ENCODE peak calls at places on chromosome 6, in five cellular contexts. P, C, G, Y and U are unnamed samples.

GRCh38 chr6:54515713-54516112 is 207.5 kb downstream of the TINAG start:
- DNase-seq in P (no peak), C (no peak), G (no peak), Y (no peak), U (no peak)

GRCh38 chr6:37576336-37576737 is 76.6 kb upstream of the CCDC167 start:
- DNase-seq in P (no peak), C (no peak), G (no peak), Y (no peak), U (no peak)

GRCh38 chr6:158011478-158011920 is 29.8 kb downstream of the SYNJ2 start:
- DNase-seq in P (no peak), C (no peak), G (no peak), Y (no peak), U (no peak)

GRCh38 chr6:132490478-132491204 is 22.3 kb downstream of the STX7 start:
- DNase-seq in P (no peak), C (no peak), G (no peak), Y (no peak), U (no peak)

GRCh38 chr6:29502181-29502580 is 14.4 kb upstream of the MAS1L start:
- DNase-seq in P (no peak), C (no peak), G (no peak), Y (no peak), U (no peak)

GRCh38 chr6:131167773-131168172 is 32.5 kb downstream of the AKAP7 start:
- DNase-seq in P (no peak), C (no peak), G (no peak), Y (no peak), U (no peak)

GRCh38 chr6:166351715-166352285 is 9.5 kb upstream of the SFT2D1 start:
- DNase-seq in P (peak; percentile 41), C (peak; percentile 53), G (no peak), Y (no peak), U (no peak)

GRCh38 chr6:56314683-56315523 is 67.5 kb upstream of the COL21A1 start:
- DNase-seq in P (peak; percentile 58), C (peak; percentile 50), G (no peak), Y (no peak), U (no peak)

GRCh38 chr6:15663057-15663638 is 320 bp upstream of the DTNBP1 start:
- DNase-seq in P (no peak), C (no peak), G (no peak), Y (no peak), U (no peak)

GRCh38 chr6:154127638-154128037 is 88.6 kb downstream of the OPRM1 start:
- DNase-seq in P (peak; percentile 65), C (no peak), G (no peak), Y (no peak), U (no peak)

GRCh38 chr6:134676307-134677281 is 273.3 kb downstream of the ALDH8A1 start:
- DNase-seq in P (no peak), C (peak; percentile 59), G (no peak), Y (no peak), U (no peak)

GRCh38 chr6:13253272-13253671 is 75.1 kb downstream of the TBC1D7 start:
- DNase-seq in P (no peak), C (no peak), G (no peak), Y (no peak), U (no peak)

GRCh38 chr6:24775520-24776058 is 852 bp downstream of the GMNN start:
- DNase-seq in P (peak; percentile 20), C (peak; percentile 32), G (no peak), Y (no peak), U (no peak)

GRCh38 chr6:53440331-53440730 is 91.6 kb upstream of the ELOVL5 start:
- DNase-seq in P (no peak), C (no peak), G (no peak), Y (no peak), U (no peak)

GRCh38 chr6:1856381-1856780 is 246.7 kb downstream of the FOXC1 start:
- DNase-seq in P (no peak), C (peak; percentile 58), G (no peak), Y (no peak), U (no peak)

GRCh38 chr6:79559706-79560105 is 22.5 kb upstream of the LCA5 start:
- DNase-seq in P (no peak), C (no peak), G (no peak), Y (no peak), U (no peak)

GRCh38 chr6:143772662-143773061 is 70.5 kb upstream of the LTV1 start:
- DNase-seq in P (no peak), C (no peak), G (no peak), Y (no peak), U (no peak)

DNA sequence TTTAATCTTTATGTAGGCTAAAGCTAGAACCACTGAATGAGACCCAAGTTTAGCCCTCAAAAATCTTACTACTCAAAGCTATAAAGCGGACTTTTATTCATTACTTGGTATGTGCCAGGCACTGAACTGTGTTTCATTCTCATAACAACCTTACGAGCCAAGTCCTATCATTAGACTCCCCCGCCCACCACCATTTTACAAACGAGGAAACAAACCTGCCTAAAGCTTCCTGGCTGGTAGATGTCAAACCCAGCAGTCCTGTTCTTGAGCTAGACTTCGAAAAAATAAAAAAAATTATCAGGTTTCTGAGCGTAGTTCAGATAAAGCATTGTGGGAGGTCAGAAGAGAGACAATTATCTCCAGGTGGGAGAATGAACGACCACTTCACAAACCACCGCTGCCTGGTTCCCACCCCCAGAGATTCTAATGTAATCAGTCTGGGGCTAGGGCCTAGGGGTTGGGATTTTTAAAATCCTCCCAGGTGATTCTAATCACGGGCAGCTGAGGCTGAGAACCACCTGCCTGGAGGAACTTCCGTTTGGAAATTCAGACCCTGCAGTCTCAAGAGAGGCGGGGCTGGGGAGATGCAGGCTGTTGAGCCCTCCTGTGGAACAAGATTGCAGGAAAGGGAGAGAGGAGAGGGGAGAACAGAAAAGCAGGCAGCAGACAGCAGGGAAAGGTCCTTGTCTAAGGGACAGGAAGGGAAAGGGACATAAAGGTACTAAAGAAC is 8.6 kb downstream of the ADTRP start:
- DNase-seq in P (no peak), C (no peak), G (no peak), Y (no peak), U (no peak)
- H3K27ac ChIP-seq in P (no peak overlapping the region), C (peak overlapping the region; percentile 68), G (peak overlapping the region; percentile 74), Y (peak overlapping the region; percentile 24), U (peak overlapping the region; percentile 93)

DNA sequence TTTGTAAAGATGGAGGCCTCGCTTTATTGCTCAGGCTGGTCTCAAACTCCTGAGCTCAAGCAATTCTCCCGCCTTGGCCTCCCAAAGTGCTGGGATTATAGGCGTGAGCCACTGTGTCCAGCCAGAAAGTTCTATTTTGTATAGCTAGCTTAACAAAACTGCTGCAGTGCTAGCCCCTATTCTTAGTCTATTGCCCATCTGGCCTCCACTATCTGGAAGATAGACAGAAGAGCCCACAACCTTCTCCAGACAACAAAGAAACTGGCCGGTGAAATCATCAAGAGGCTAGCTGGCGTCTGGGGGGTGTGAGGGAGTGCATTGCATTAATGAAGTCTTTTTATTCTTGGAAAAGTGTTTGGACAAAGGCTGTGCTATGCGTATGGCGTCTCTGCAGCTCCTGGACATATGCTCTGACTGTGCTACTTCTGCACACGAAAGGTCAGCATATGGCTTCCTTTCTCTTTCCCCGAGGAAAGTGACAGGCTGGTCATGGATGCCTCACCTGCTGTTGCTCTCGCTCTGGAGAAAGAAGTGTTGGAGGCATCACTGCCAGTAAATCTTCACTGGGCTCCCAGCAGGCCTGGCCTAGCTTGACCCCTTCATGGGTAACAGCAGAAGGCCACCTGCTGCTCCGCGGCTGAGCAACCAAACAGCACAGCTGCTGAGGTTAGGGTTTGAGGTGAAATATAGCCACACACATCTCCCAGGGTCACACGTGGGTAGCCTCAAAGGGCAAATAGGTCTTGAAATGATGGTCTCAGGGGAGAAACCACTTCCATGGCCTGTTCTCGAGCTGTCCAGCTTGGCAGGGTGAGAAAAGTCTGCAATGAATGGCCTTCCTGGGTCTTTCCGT is 95.1 kb upstream of the IYD start:
- DNase-seq in P (no peak), C (no peak), G (no peak), Y (peak; percentile 77), U (no peak)
- H3K27ac ChIP-seq in P (no peak overlapping the region), C (no peak overlapping the region), G (no peak overlapping the region), Y (peak overlapping the region; percentile 85), U (no peak overlapping the region)

GRCh38 chr6:41685641-41686380 is 47.5 kb downstream of the MDFI start:
- DNase-seq in P (no peak), C (no peak), G (no peak), Y (no peak), U (peak; percentile 67)

GRCh38 chr6:41689171-41690008 is 46.0 kb downstream of the TFEB start:
- DNase-seq in P (no peak), C (no peak), G (no peak), Y (no peak), U (peak; percentile 41)

GRCh38 chr6:41687501-41688175 is 47.8 kb downstream of the TFEB start:
- DNase-seq in P (no peak), C (peak; percentile 35), G (no peak), Y (no peak), U (peak; percentile 55)

GRCh38 chr6:41690541-41691330 is 44.7 kb downstream of the TFEB start:
- DNase-seq in P (no peak), C (no peak), G (no peak), Y (no peak), U (peak; percentile 37)

GRCh38 chr6:41688256-41688965 is 47.0 kb downstream of the TFEB start:
- DNase-seq in P (no peak), C (no peak), G (no peak), Y (no peak), U (peak; percentile 38)
- H3K27ac ChIP-seq in P (no peak overlapping the region), C (no peak overlapping the region), G (peak overlapping the region; percentile 26), Y (peak overlapping the region; percentile 55), U (no peak overlapping the region)

DNA sequence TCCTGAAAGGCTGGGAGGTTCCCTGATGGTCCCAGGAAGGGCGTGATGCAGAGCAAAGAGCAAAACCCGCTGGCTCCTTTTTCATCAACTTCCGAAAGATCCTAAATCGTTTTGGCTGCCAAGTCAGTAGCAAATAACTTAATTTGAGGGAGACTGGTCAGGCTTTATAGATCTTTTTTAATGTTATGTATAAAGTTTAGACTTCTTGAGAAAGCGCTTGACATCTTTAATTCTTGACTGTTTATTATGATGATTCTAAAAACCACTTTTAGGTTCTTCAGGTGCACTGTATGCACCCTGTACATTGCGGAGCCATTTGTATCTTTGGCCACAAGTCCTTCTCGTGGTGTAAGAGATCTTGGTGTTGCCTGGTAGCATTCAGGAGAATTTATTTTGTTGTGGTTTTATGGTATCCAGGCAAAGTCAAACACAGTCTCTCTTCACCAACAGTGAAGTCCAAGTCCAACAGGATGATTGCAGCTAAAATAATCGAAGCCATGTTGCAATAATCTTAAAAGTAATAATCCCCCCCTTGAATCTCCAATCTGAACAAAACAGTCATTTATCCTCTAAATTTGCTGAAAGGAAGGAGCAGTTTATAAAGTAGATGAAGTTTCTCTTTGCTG is 373 bp upstream of the SYNE1 start:
- DNase-seq in P (no peak), C (no peak), G (no peak), Y (no peak), U (no peak)
- H3K27ac ChIP-seq in P (no peak overlapping the region), C (no peak overlapping the region), G (peak overlapping the region; percentile 69), Y (no peak overlapping the region), U (no peak overlapping the region)